ENCODE peak calls at places on chromosomes 4 and X, in seven cellular contexts. One of them, this sample, is unnamed.
A peak's percentile ranks its signal among the peaks of the same experiment; 100 is the strongest.

GRCh38 chr4:153206534-153206933 is 2.3 kb downstream of the TRIM2 start:
- DNase-seq in hippocampal formation: no peak
- DNase-seq in NCI-H2171 treated with DMSO at 0.1 percent for 48 hours: no peak
- DNase-seq in B cell: no peak
- DNase-seq in adipocyte: no peak
- DNase-seq in heart left ventricle: no peak
- DNase-seq in hypothalamus: no peak
- DNase-seq in this sample: no peak

GRCh38 chrX:21972046-21972445 is 31.5 kb downstream of the SMS start:
- DNase-seq in B cell: no peak
- DNase-seq in NCI-H2171 treated with DMSO at 0.1 percent for 48 hours: no peak
- DNase-seq in hypothalamus: no peak
- DNase-seq in hippocampal formation: no peak
- DNase-seq in adipocyte: no peak
- DNase-seq in heart left ventricle: no peak
- DNase-seq in this sample: no peak

GRCh38 chr4:133584714-133585113 is 435.6 kb downstream of the PCDH10 start:
- DNase-seq in B cell: no peak
- DNase-seq in hippocampal formation: no peak
- DNase-seq in hypothalamus: no peak
- DNase-seq in NCI-H2171 treated with DMSO at 0.1 percent for 48 hours: no peak
- DNase-seq in adipocyte: no peak
- DNase-seq in heart left ventricle: no peak
- DNase-seq in this sample: no peak

GRCh38 chr4:60657802-60658201 is 542.3 kb upstream of the ADGRL3 start:
- DNase-seq in B cell: no peak
- DNase-seq in NCI-H2171 treated with DMSO at 0.1 percent for 48 hours: no peak
- DNase-seq in heart left ventricle: no peak
- DNase-seq in hippocampal formation: no peak
- DNase-seq in hypothalamus: no peak
- DNase-seq in adipocyte: peak; percentile 53
- DNase-seq in this sample: no peak

GRCh38 chrX:46506076-46506475 is 39.1 kb downstream of the ZNF674 start:
- DNase-seq in adipocyte: no peak
- DNase-seq in B cell: no peak
- DNase-seq in hippocampal formation: no peak
- DNase-seq in hypothalamus: no peak
- DNase-seq in heart left ventricle: no peak
- DNase-seq in NCI-H2171 treated with DMSO at 0.1 percent for 48 hours: no peak
- DNase-seq in this sample: no peak

GRCh38 chrX:153723351-153724251 is 586 bp downstream of the BCAP31 start:
- DNase-seq in hippocampal formation: no peak
- DNase-seq in adipocyte: peak; percentile 63
- DNase-seq in heart left ventricle: no peak
- DNase-seq in hypothalamus: no peak
- DNase-seq in B cell: peak; percentile 70
- DNase-seq in NCI-H2171 treated with DMSO at 0.1 percent for 48 hours: peak; percentile 37
- DNase-seq in this sample: peak; percentile 24

GRCh38 chr4:154160925-154161324 is 330.7 kb downstream of the DCHS2 start:
- DNase-seq in hippocampal formation: no peak
- DNase-seq in adipocyte: no peak
- DNase-seq in heart left ventricle: no peak
- DNase-seq in NCI-H2171 treated with DMSO at 0.1 percent for 48 hours: no peak
- DNase-seq in B cell: no peak
- DNase-seq in hypothalamus: no peak
- DNase-seq in this sample: no peak

GRCh38 chrX:43679778-43680177 is 23.7 kb downstream of the MAOA start:
- DNase-seq in hypothalamus: no peak
- DNase-seq in hippocampal formation: no peak
- DNase-seq in B cell: no peak
- DNase-seq in NCI-H2171 treated with DMSO at 0.1 percent for 48 hours: no peak
- DNase-seq in adipocyte: peak; percentile 44
- DNase-seq in heart left ventricle: no peak
- DNase-seq in this sample: no peak

GRCh38 chrX:57906790-57907189 is 3.5 kb downstream of the ZXDA start:
- DNase-seq in hypothalamus: no peak
- DNase-seq in hippocampal formation: no peak
- DNase-seq in adipocyte: peak; percentile 66
- DNase-seq in B cell: no peak
- DNase-seq in heart left ventricle: no peak
- DNase-seq in NCI-H2171 treated with DMSO at 0.1 percent for 48 hours: no peak
- DNase-seq in this sample: no peak

GRCh38 chr4:17597517-17597916 is 16.9 kb upstream of the MED28 start:
- DNase-seq in NCI-H2171 treated with DMSO at 0.1 percent for 48 hours: peak; percentile 18
- DNase-seq in B cell: no peak
- DNase-seq in hippocampal formation: no peak
- DNase-seq in heart left ventricle: no peak
- DNase-seq in hypothalamus: no peak
- DNase-seq in adipocyte: no peak
- DNase-seq in this sample: no peak

GRCh38 chr4:156811963-156812362 is 159.6 kb downstream of the PDGFC start:
- DNase-seq in hypothalamus: no peak
- DNase-seq in B cell: no peak
- DNase-seq in heart left ventricle: no peak
- DNase-seq in NCI-H2171 treated with DMSO at 0.1 percent for 48 hours: no peak
- DNase-seq in hippocampal formation: no peak
- DNase-seq in adipocyte: no peak
- DNase-seq in this sample: no peak

GRCh38 chr4:17059192-17059634 is 160.8 kb upstream of the LDB2 start:
- DNase-seq in hippocampal formation: no peak
- DNase-seq in NCI-H2171 treated with DMSO at 0.1 percent for 48 hours: no peak
- DNase-seq in heart left ventricle: peak; percentile 21
- DNase-seq in B cell: no peak
- DNase-seq in adipocyte: peak; percentile 91
- DNase-seq in hypothalamus: no peak
- DNase-seq in this sample: no peak

GRCh38 chr4:143420227-143420626 is 83.6 kb downstream of the GAB1 start:
- DNase-seq in hippocampal formation: no peak
- DNase-seq in NCI-H2171 treated with DMSO at 0.1 percent for 48 hours: no peak
- DNase-seq in adipocyte: no peak
- DNase-seq in hypothalamus: no peak
- DNase-seq in heart left ventricle: no peak
- DNase-seq in B cell: no peak
- DNase-seq in this sample: no peak

GRCh38 chr4:102600689-102601088 is 99.5 kb downstream of the NFKB1 start:
- DNase-seq in NCI-H2171 treated with DMSO at 0.1 percent for 48 hours: no peak
- DNase-seq in B cell: no peak
- DNase-seq in hypothalamus: no peak
- DNase-seq in heart left ventricle: no peak
- DNase-seq in hippocampal formation: no peak
- DNase-seq in adipocyte: no peak
- DNase-seq in this sample: no peak

GRCh38 chr4:96525901-96526300 is 686.0 kb downstream of the PDHA2 start:
- DNase-seq in adipocyte: peak; percentile 4
- DNase-seq in NCI-H2171 treated with DMSO at 0.1 percent for 48 hours: no peak
- DNase-seq in B cell: no peak
- DNase-seq in hypothalamus: no peak
- DNase-seq in hippocampal formation: no peak
- DNase-seq in heart left ventricle: no peak
- DNase-seq in this sample: no peak

GRCh38 chr4:150302553-150302952 is 224.3 kb downstream of the DCLK2 start:
- DNase-seq in NCI-H2171 treated with DMSO at 0.1 percent for 48 hours: no peak
- DNase-seq in hypothalamus: no peak
- DNase-seq in adipocyte: peak; percentile 92
- DNase-seq in hippocampal formation: no peak
- DNase-seq in heart left ventricle: no peak
- DNase-seq in B cell: no peak
- DNase-seq in this sample: no peak

GRCh38 chrX:17038681-17039161 is 92.3 kb downstream of the REPS2 start:
- DNase-seq in hypothalamus: no peak
- DNase-seq in NCI-H2171 treated with DMSO at 0.1 percent for 48 hours: no peak
- DNase-seq in heart left ventricle: no peak
- DNase-seq in B cell: no peak
- DNase-seq in adipocyte: peak; percentile 36
- DNase-seq in hippocampal formation: no peak
- DNase-seq in this sample: no peak

GRCh38 chr4:41507292-41507933 is 30.5 kb upstream of the LIMCH1 start:
- DNase-seq in NCI-H2171 treated with DMSO at 0.1 percent for 48 hours: no peak
- DNase-seq in hippocampal formation: no peak
- DNase-seq in adipocyte: peak; percentile 17
- DNase-seq in B cell: no peak
- DNase-seq in hypothalamus: no peak
- DNase-seq in heart left ventricle: no peak
- DNase-seq in this sample: no peak

GRCh38 chrX:110944793-110945466 is 149.3 kb upstream of the CHRDL1 start:
- DNase-seq in adipocyte: no peak
- DNase-seq in hippocampal formation: no peak
- DNase-seq in heart left ventricle: no peak
- DNase-seq in hypothalamus: no peak
- DNase-seq in B cell: no peak
- DNase-seq in NCI-H2171 treated with DMSO at 0.1 percent for 48 hours: peak; percentile 20
- DNase-seq in this sample: peak; percentile 11

GRCh38 chr4:2583517-2583916 is 47.1 kb downstream of the FAM193A start:
- DNase-seq in hypothalamus: no peak
- DNase-seq in B cell: no peak
- DNase-seq in hippocampal formation: no peak
- DNase-seq in NCI-H2171 treated with DMSO at 0.1 percent for 48 hours: no peak
- DNase-seq in adipocyte: peak; percentile 81
- DNase-seq in heart left ventricle: no peak
- DNase-seq in this sample: no peak

GRCh38 chr4:56128231-56128630 is 179.5 kb downstream of the CEP135 start:
- DNase-seq in B cell: no peak
- DNase-seq in adipocyte: peak; percentile 84
- DNase-seq in heart left ventricle: no peak
- DNase-seq in hippocampal formation: no peak
- DNase-seq in NCI-H2171 treated with DMSO at 0.1 percent for 48 hours: no peak
- DNase-seq in hypothalamus: no peak
- DNase-seq in this sample: no peak

GRCh38 chr4:140092094-140092820 is 61.7 kb downstream of the MAML3 start:
- DNase-seq in hippocampal formation: peak; percentile 28
- DNase-seq in heart left ventricle: peak; percentile 41
- DNase-seq in hypothalamus: no peak
- DNase-seq in B cell: no peak
- DNase-seq in NCI-H2171 treated with DMSO at 0.1 percent for 48 hours: peak; percentile 55
- DNase-seq in adipocyte: peak; percentile 44
- DNase-seq in this sample: no peak

GRCh38 chrX:24934279-24934678 is 81.5 kb downstream of the ARX start:
- DNase-seq in adipocyte: no peak
- DNase-seq in hypothalamus: no peak
- DNase-seq in NCI-H2171 treated with DMSO at 0.1 percent for 48 hours: no peak
- DNase-seq in B cell: no peak
- DNase-seq in heart left ventricle: no peak
- DNase-seq in hippocampal formation: no peak
- DNase-seq in this sample: no peak

GRCh38 chr4:140136509-140136908 is 17.5 kb downstream of the MAML3 start:
- DNase-seq in heart left ventricle: no peak
- DNase-seq in B cell: no peak
- DNase-seq in adipocyte: no peak
- DNase-seq in hippocampal formation: no peak
- DNase-seq in NCI-H2171 treated with DMSO at 0.1 percent for 48 hours: no peak
- DNase-seq in hypothalamus: no peak
- DNase-seq in this sample: no peak

GRCh38 chrX:23736030-23736429 is 7.0 kb downstream of the ACOT9 start:
- DNase-seq in B cell: no peak
- DNase-seq in hippocampal formation: no peak
- DNase-seq in adipocyte: no peak
- DNase-seq in heart left ventricle: no peak
- DNase-seq in hypothalamus: no peak
- DNase-seq in NCI-H2171 treated with DMSO at 0.1 percent for 48 hours: no peak
- DNase-seq in this sample: no peak

GRCh38 chr4:97150966-97151365 is 992.3 kb downstream of the STPG2 start:
- DNase-seq in heart left ventricle: no peak
- DNase-seq in hypothalamus: no peak
- DNase-seq in adipocyte: no peak
- DNase-seq in B cell: no peak
- DNase-seq in hippocampal formation: no peak
- DNase-seq in NCI-H2171 treated with DMSO at 0.1 percent for 48 hours: no peak
- DNase-seq in this sample: no peak